ENCODE peak calls at places on chromosome 21, in ten cellular contexts. H is heart left ventricle; R is MM.1S; U is fibroblast of pulmonary artery; Y is midbrain; V is natural killer cell treated with Interleukin-12 subunit alpha and Interleukin-12 subunit beta and Interleukin-15 and Interleukin-18, amount 100 ng/mL, for 72 hours; T is right cardiac atrium; X is stimulated activated CD8-positive, alpha-beta memory T cell treated with anti-CD3 and anti-CD28 coated beads, Interleukin-15, amount 100 ng/mL, for 1 hour; G is GM03348; J is frontal cortex. M is an unnamed sample.

GRCh38 chr21:15742052-15742451 is 12.3 kb downstream of the USP25 start:
- DNase-seq in V (no peak), X (no peak), J (no peak), U (no peak), G (no peak), T (no peak), Y (no peak), H (no peak), R (no peak), M (no peak)

GRCh38 chr21:41362605-41363369 is 960 bp downstream of the MX2 start:
- DNase-seq in X (no peak), R (no peak), T (no peak), U (no peak), J (no peak), G (no peak), H (no peak), V (no peak), Y (no peak), M (no peak)

GRCh38 chr21:43025636-43026180 is 49.9 kb downstream of the CBS start:
- DNase-seq in V (no peak), G (peak; percentile 68), T (no peak), Y (no peak), J (no peak), U (peak; percentile 94), X (no peak), R (no peak), H (no peak), M (no peak)

GRCh38 chr21:45365186-45365607 is 39.8 kb upstream of the COL18A1 start:
- DNase-seq in R (no peak), H (peak; percentile 62), T (peak; percentile 88), G (no peak), V (no peak), X (no peak), U (no peak), J (no peak), Y (no peak), M (peak; percentile 47)

GRCh38 chr21:46452719-46453118 is 6.0 kb upstream of the DIP2A start:
- DNase-seq in J (no peak), Y (no peak), G (no peak), U (no peak), X (no peak), V (no peak), H (no peak), R (no peak), T (no peak), M (no peak)

GRCh38 chr21:41684381-41685245 is 82.2 kb downstream of the RIPK4 start:
- DNase-seq in T (peak; percentile 38), X (no peak), V (no peak), J (no peak), R (no peak), Y (no peak), G (peak; percentile 64), U (peak; percentile 62), H (no peak), M (peak; percentile 51)

GRCh38 chr21:26846036-26846931 is 1.1 kb upstream of the ADAMTS1 start:
- DNase-seq in X (no peak), R (no peak), H (peak; percentile 92), G (peak; percentile 83), Y (peak; percentile 71), T (peak; percentile 96), U (peak; percentile 82), J (peak; percentile 46), V (peak; percentile 72), M (peak; percentile 94)

GRCh38 chr21:28938726-28939125 is 54.0 kb downstream of the LTN1 start:
- DNase-seq in H (no peak), G (no peak), J (no peak), Y (no peak), X (no peak), U (no peak), R (no peak), T (no peak), V (no peak), M (no peak)

GRCh38 chr21:45050786-45051489 is 23.4 kb upstream of the ADARB1 start:
- DNase-seq in T (no peak), X (no peak), G (peak; percentile 83), J (no peak), R (no peak), U (peak; percentile 90), H (no peak), Y (no peak), V (no peak), M (no peak)

GRCh38 chr21:36976882-36977651 is 10.6 kb upstream of the HLCS start:
- DNase-seq in V (no peak), H (no peak), G (peak; percentile 70), U (peak; percentile 87), Y (peak; percentile 14), T (no peak), R (peak; percentile 94), J (no peak), X (no peak), M (no peak)

GRCh38 chr21:43940329-43940653 is 71.8 kb upstream of the TRAPPC10 start:
- DNase-seq in V (no peak), T (no peak), H (no peak), G (no peak), Y (no peak), R (no peak), J (no peak), U (no peak), X (no peak), M (no peak)

GRCh38 chr21:35361984-35362383 is 312.9 kb upstream of the RUNX1 start:
- DNase-seq in R (no peak), H (no peak), V (no peak), G (no peak), U (no peak), J (no peak), T (no peak), Y (no peak), X (no peak), M (no peak)

GRCh38 chr21:32135401-32136363 is 143.2 kb downstream of the MIS18A start:
- DNase-seq in H (no peak), R (peak; percentile 87), G (peak; percentile 83), Y (no peak), J (no peak), X (no peak), U (no peak), V (no peak), T (peak; percentile 58), M (no peak)

GRCh38 chr21:46151261-46151988 is 4.0 kb downstream of the FTCD start:
- DNase-seq in H (peak; percentile 65), R (no peak), U (no peak), J (no peak), T (peak; percentile 64), X (no peak), V (peak; percentile 59), G (no peak), Y (no peak), M (peak; percentile 56)

GRCh38 chr21:42193721-42194120 is 25.2 kb upstream of the ABCG1 start:
- DNase-seq in G (no peak), X (no peak), U (no peak), R (no peak), H (no peak), Y (no peak), V (no peak), T (no peak), J (no peak), M (no peak)

GRCh38 chr21:44969066-44969649 is 29.3 kb downstream of the SLX9 start:
- DNase-seq in H (no peak), G (no peak), R (no peak), T (no peak), X (no peak), Y (no peak), U (no peak), V (peak; percentile 57), J (no peak), M (no peak)